ENCODE peak calls at places on chromosomes 7 and 10, in four cellular contexts. Y, B, X and F are unnamed samples.

GRCh38 chr7:68158686-68159255 is 1162.1 kb downstream of the TYW1 start:
- DNase-seq in Y (no peak), B (no peak), X (no peak), F (no peak)

GRCh38 chr7:100894860-100895700 is 608 bp downstream of the ACHE start:
- DNase-seq in B (no peak), Y (peak), X (peak), F (peak)

GRCh38 chr7:2823124-2823523 is 21.0 kb downstream of the GNA12 start:
- DNase-seq in X (no peak), B (no peak), Y (no peak), F (no peak)

GRCh38 chr7:16114633-16115032 is 306.7 kb downstream of the CRPPA start:
- DNase-seq in X (peak), B (no peak), Y (no peak), F (no peak)

GRCh38 chr10:74153123-74153522 is 2.1 kb downstream of the ADK start:
- DNase-seq in Y (no peak), X (peak), B (peak), F (peak)

GRCh38 chr10:91617073-91617580 is 15.7 kb downstream of the PPP1R3C start:
- DNase-seq in B (no peak), X (no peak), Y (no peak), F (no peak)

GRCh38 chr7:23072916-23073315 is 32.7 kb upstream of the KLHL7 start:
- DNase-seq in Y (no peak), X (no peak), B (no peak), F (no peak)

GRCh38 chr10:22335204-22335956 is 9.9 kb upstream of the SPAG6 start:
- DNase-seq in B (no peak), X (no peak), Y (peak), F (peak)

GRCh38 chr10:124464028-124464751 is 2.6 kb downstream of the LHPP start:
- DNase-seq in X (no peak), B (no peak), Y (no peak), F (no peak)

GRCh38 chr10:79202188-79203013 is 133.6 kb downstream of the ZMIZ1 start:
- DNase-seq in Y (peak), X (peak), B (peak), F (peak)

GRCh38 chr10:77317221-77317620 is 320.4 kb downstream of the KCNMA1 start:
- DNase-seq in B (no peak), X (no peak), Y (no peak), F (no peak)

GRCh38 chr7:149773446-149774236 is at the start of gene ZNF467:
- DNase-seq in Y (no peak), X (peak), B (no peak), F (peak)

GRCh38 chr10:22002531-22003110 is 909 bp downstream of the DNAJC1 start:
- DNase-seq in Y (no peak), B (peak), X (no peak), F (no peak)

GRCh38 chr7:105853931-105854419 is 22.4 kb downstream of the ATXN7L1 start:
- DNase-seq in Y (peak), B (no peak), X (no peak), F (peak)

GRCh38 chr10:131487822-131488221 is 176.3 kb upstream of the TCERG1L start:
- DNase-seq in Y (no peak), B (no peak), X (no peak), F (no peak)

GRCh38 chr7:42832672-42833071 is 79.2 kb downstream of the C7orf25 start:
- DNase-seq in X (no peak), B (no peak), Y (no peak), F (no peak)

GRCh38 chr7:107147464-107148214 is 21.2 kb upstream of the HBP1 start:
- DNase-seq in Y (peak), X (peak), B (peak), F (peak)

GRCh38 chr10:126080879-126081331 is 184.5 kb downstream of the FANK1 start:
- DNase-seq in X (no peak), B (no peak), Y (no peak), F (no peak)

GRCh38 chr10:130463876-130464360 is 327.7 kb downstream of the GLRX3 start:
- DNase-seq in B (no peak), X (no peak), Y (no peak), F (no peak)

GRCh38 chr10:71447676-71448075 is 51.0 kb downstream of the CDH23 start:
- DNase-seq in Y (no peak), B (no peak), X (no peak), F (no peak)

GRCh38 chr7:149776305-149776704 is 2.9 kb upstream of the ZNF467 start:
- DNase-seq in Y (no peak), B (no peak), X (peak), F (peak)

GRCh38 chr10:70722820-70723424 is 50.6 kb downstream of the ADAMTS14 start:
- DNase-seq in X (no peak), Y (no peak), B (no peak), F (no peak)

GRCh38 chr10:12042409-12042796 is 206 bp downstream of the UPF2 start:
- DNase-seq in X (peak), B (no peak), Y (no peak), F (no peak)

GRCh38 chr7:121113288-121113687 is 124.8 kb downstream of the CPED1 start:
- DNase-seq in Y (no peak), X (no peak), B (no peak), F (no peak)

GRCh38 chr10:88974446-88975376 is 15.9 kb upstream of the FAS start:
- DNase-seq in B (no peak), Y (no peak), X (no peak), F (no peak)

GRCh38 chr7:139588632-139589031 is 65.1 kb downstream of the CLEC2L start:
- DNase-seq in B (no peak), X (peak), Y (no peak), F (no peak)

GRCh38 chr7:150737265-150738055 is at the start of gene GIMAP5:
- DNase-seq in X (no peak), Y (no peak), B (no peak), F (no peak)

GRCh38 chr7:149415391-149416068 is 45.3 kb downstream of the ZNF777 start:
- DNase-seq in B (no peak), Y (no peak), X (no peak), F (no peak)

GRCh38 chr7:1403844-1404404 is 55.3 kb downstream of the MICALL2 start:
- DNase-seq in Y (peak), B (no peak), X (no peak), F (peak)

GRCh38 chr7:127976056-127976455 is 55.2 kb downstream of the LRRC4 start:
- DNase-seq in Y (no peak), B (no peak), X (no peak), F (no peak)

GRCh38 chr10:109992485-109992884 is 15.3 kb upstream of the ADD3 start:
- DNase-seq in Y (no peak), B (no peak), X (no peak), F (no peak)

GRCh38 chr10:26879744-26880143 is 19.0 kb upstream of the ABI1 start:
- DNase-seq in B (no peak), X (no peak), Y (no peak), F (no peak)

GRCh38 chr10:124164252-124164651 is 70.9 kb upstream of the CHST15 start:
- DNase-seq in B (no peak), Y (no peak), X (no peak), F (no peak)

GRCh38 chr10:58963723-58964124 is 212.7 kb upstream of the PHYHIPL start:
- DNase-seq in X (no peak), B (peak), Y (peak), F (no peak)

GRCh38 chr7:134932707-134933370 is 53.5 kb upstream of the AGBL3 start:
- DNase-seq in B (no peak), Y (no peak), X (peak), F (no peak)

GRCh38 chr7:55574062-55574717 is 1.9 kb upstream of the VOPP1 start:
- DNase-seq in B (no peak), Y (no peak), X (no peak), F (no peak)

GRCh38 chr7:24706211-24707165 is 50.8 kb downstream of the GSDME start:
- DNase-seq in B (no peak), Y (no peak), X (no peak), F (no peak)
- TF ChIP-seq FOXJ3 in B (no peak), Y (no peak), X (no peak), F (no peak)

DNA sequence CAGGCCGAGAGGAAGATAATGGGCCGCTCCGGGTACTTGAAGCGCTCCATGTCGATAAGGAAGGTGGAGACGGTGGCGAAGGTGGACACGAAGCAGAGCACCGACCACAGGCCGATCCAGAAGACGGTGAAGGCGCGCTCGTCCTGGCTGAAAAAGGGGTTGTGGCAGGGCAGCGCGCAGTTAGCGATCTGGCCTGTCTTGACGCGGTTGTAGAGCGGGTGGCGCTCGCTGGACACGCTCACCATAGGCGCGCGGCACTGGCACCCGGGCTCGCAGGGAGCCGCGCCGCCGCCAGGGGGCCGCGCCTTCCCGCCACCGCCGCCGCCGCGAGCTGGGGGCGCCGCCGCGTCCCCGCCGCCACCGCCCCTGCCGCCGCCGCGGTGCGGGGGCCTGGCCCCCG is 1.6 kb downstream of the FZD8 start:
- DNase-seq in Y (peak), B (peak), X (peak), F (peak)
- TF ChIP-seq FOXJ3 in Y (no peak), B (no peak), X (no peak), F (no peak)

DNA sequence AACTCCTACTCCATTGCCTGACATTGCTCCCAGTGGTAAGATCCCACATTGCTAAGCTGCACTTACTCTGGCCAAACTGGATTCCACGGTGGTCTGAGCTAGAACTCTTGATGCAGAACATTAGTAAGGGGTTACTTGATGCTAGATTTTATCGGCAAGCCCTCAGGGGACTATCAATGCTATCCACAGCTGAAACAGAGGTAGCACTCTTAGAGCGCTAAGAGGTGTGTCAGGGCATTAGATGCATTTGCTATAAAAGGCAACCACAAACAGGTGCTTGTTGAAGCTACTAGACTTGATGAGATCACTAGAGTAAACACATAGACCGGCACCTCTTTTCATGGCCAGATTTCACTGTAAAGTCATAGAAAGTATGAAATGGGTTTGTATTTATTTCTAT is 116.3 kb downstream of the MDFIC start:
- DNase-seq in X (no peak), Y (no peak), B (no peak), F (no peak)
- TF ChIP-seq FOXJ3 in X (no peak), Y (no peak), B (no peak), F (no peak)

DNA sequence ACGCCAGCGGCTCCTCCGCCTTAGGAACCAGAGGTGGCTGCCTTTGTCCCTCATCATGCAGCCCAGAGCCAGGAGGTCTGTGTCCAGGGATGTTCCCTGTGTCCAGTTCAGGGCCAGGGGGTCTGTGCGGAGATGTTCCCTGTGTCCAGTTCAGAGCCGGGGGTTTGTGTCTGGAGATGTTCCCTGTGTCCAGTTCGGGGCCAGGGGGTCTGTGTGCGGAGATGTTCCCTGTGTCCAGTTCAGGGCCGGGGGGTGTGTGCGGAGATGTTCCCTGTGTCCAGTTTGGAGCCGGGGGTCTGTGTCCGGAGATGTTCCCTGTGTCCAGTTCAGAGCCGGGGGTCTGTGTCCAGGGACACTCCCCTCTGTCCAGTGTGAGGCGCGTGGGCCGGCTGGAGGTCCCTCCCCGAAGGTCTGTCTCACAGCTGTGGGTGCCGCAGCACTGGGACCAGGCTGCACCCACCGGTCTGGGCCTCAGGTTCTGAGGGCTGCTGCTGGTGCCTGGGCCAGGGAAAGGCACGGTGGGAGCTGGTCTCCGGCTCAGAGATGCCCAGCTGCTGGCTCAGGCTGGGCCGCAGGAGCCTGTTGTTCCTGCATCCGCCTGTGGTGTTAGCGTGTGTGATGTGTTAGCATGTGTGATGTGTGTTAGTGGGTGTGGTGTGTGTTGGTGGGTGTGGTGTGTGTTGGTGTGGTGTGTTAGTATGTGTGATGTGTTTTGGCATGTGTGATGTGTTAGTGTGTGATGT is 67.9 kb upstream of the CFAP46 start:
- DNase-seq in B (no peak), Y (no peak), X (no peak), F (no peak)
- TF ChIP-seq FOXJ3 in B (no peak), Y (no peak), X (no peak), F (no peak)

GRCh38 chr10:48701139-48701901 is 16.6 kb downstream of the WDFY4 start:
- DNase-seq in Y (no peak), B (no peak), X (no peak), F (no peak)
- TF ChIP-seq FOXJ3 in Y (no peak), B (no peak), X (no peak), F (no peak)

GRCh38 chr7:10802526-10802925 is 171.1 kb upstream of the PHF14 start:
- DNase-seq in B (no peak), Y (no peak), X (no peak), F (no peak)

GRCh38 chr7:10798044-10798443 is 175.6 kb upstream of the PHF14 start:
- DNase-seq in X (no peak), B (no peak), Y (no peak), F (no peak)

GRCh38 chr7:10802011-10802410 is 171.7 kb upstream of the PHF14 start:
- DNase-seq in Y (no peak), B (no peak), X (no peak), F (no peak)

GRCh38 chr7:10797157-10797556 is 176.5 kb upstream of the PHF14 start:
- DNase-seq in X (no peak), Y (no peak), B (no peak), F (no peak)

DNA sequence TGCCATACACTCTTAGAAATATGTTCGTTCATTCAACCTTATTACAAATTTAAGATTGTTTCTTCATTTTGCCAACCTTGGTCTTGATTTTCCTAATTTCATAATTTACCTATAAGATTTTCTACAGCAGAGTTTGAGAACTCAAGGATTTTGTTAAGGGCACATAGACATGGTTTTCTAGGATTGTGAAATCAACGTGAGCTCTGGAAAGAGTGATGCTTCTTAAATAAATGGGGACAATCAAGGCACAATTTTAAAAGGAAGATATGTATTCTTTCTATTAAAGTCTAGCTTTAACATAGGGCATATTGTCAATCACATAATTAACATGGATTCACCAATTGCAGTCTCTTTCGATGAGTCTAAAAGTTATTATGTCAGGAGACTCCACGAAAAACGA is 174.2 kb upstream of the PHF14 start:
- DNase-seq in Y (no peak), X (no peak), B (no peak), F (no peak)
- TF ChIP-seq FOXJ3 in Y (no peak), X (no peak), B (no peak), F (no peak)

GRCh38 chr7:6691103-6691502 is 15.6 kb downstream of the ZNF12 start:
- DNase-seq in Y (no peak), B (no peak), X (no peak), F (no peak)

GRCh38 chr7:6691609-6692106 is 15.1 kb downstream of the ZNF12 start:
- DNase-seq in Y (no peak), X (no peak), B (no peak), F (no peak)
- TF ChIP-seq FOXJ3 in Y (no peak), X (no peak), B (no peak), F (no peak)

GRCh38 chr7:52018680-52019054 is 702.1 kb upstream of the COBL start:
- DNase-seq in B (no peak), X (no peak), Y (no peak), F (no peak)

GRCh38 chr7:52021343-52021742 is 704.7 kb upstream of the COBL start:
- DNase-seq in Y (no peak), X (no peak), B (no peak), F (no peak)

DNA sequence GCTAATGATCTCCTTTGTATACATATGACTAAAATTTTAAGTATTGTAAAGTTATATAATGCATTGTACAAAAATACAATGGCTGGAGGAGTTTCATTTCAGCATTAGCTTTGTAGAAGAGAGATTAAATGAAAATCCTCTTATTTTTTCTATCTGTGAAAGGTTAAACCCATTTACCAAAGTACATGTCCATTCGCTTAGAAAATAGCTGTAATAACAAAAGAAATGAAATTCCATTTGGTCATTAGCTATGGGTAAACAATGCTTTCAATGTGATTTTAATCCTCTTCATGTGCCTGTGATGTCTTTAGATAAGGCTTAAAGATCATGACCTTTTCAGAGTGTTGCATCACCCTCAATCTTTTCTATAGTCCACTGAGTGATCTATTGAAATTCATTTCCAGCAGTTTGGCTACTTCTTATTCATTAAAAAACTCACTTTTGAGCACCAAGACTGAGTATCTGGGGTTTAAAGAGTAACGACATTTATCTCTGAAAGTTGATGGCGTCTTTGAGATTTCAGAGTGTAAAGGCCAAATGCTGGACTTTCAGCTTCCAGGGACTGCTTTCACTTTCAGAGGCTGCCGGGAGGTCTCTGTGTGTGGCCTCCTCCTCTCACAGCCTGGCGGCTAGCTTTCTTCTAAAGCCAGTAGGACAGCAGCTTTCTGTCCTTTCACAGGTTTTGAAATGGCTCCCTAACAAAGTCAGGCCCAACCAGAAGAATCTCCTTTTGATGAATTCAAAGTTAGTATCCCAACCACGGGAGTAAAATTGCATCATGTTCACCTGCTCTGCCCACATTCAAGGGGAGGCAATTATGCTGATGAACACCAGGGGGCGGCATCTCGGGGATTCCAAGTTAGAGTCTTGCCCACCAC is 701.4 kb upstream of the COBL start:
- DNase-seq in X (peak), Y (peak), B (peak), F (peak)
- TF ChIP-seq FOXJ3 in X (no peak), Y (no peak), B (no peak), F (no peak)